ENCODE peak calls at places on chromosomes 6 and 20, in six cellular contexts. One of them, this sample, is unnamed.
A peak's percentile ranks its signal among the peaks of the same experiment; 100 is the strongest.

GRCh38 chr6:1952726-1953360 is 292.6 kb downstream of the GMDS start:
- DNase-seq in cerebellar nuclear complex: no peak
- DNase-seq in SJSA1: peak; percentile 54
- DNase-seq in astrocyte of the spinal cord: peak; percentile 97
- DNase-seq in AG04449: peak; percentile 80
- DNase-seq in SK-MEL-5: no peak
- DNase-seq in this sample: peak; percentile 61

GRCh38 chr20:288956-289692 is 1.4 kb downstream of the C20orf96 start:
- DNase-seq in SJSA1: no peak
- DNase-seq in cerebellar nuclear complex: no peak
- DNase-seq in AG04449: no peak
- DNase-seq in SK-MEL-5: no peak
- DNase-seq in astrocyte of the spinal cord: no peak
- DNase-seq in this sample: no peak

GRCh38 chr20:44301285-44301684 is 9.7 kb downstream of the FITM2 start:
- DNase-seq in cerebellar nuclear complex: no peak
- DNase-seq in SK-MEL-5: no peak
- DNase-seq in SJSA1: no peak
- DNase-seq in AG04449: no peak
- DNase-seq in astrocyte of the spinal cord: no peak
- DNase-seq in this sample: no peak

GRCh38 chr20:63574156-63574828 is at the start of gene HELZ2:
- DNase-seq in SK-MEL-5: peak; percentile 69
- DNase-seq in AG04449: no peak
- DNase-seq in astrocyte of the spinal cord: peak; percentile 62
- DNase-seq in SJSA1: peak; percentile 49
- DNase-seq in cerebellar nuclear complex: no peak
- DNase-seq in this sample: no peak

GRCh38 chr6:81446509-81446908 is 306.0 kb downstream of the TENT5A start:
- DNase-seq in astrocyte of the spinal cord: no peak
- DNase-seq in cerebellar nuclear complex: no peak
- DNase-seq in SJSA1: no peak
- DNase-seq in SK-MEL-5: no peak
- DNase-seq in AG04449: no peak
- DNase-seq in this sample: no peak

GRCh38 chr6:21885532-21886089 is 292.1 kb downstream of the SOX4 start:
- DNase-seq in SK-MEL-5: peak; percentile 31
- DNase-seq in SJSA1: peak; percentile 46
- DNase-seq in astrocyte of the spinal cord: peak; percentile 88
- DNase-seq in cerebellar nuclear complex: no peak
- DNase-seq in AG04449: peak; percentile 81
- DNase-seq in this sample: no peak

GRCh38 chr6:145562771-145563615 is 172.3 kb downstream of the EPM2A start:
- DNase-seq in cerebellar nuclear complex: no peak
- DNase-seq in astrocyte of the spinal cord: no peak
- DNase-seq in SK-MEL-5: no peak
- DNase-seq in SJSA1: no peak
- DNase-seq in AG04449: no peak
- DNase-seq in this sample: no peak

GRCh38 chr6:47290124-47290834 is 19.4 kb downstream of the TNFRSF21 start:
- DNase-seq in SK-MEL-5: no peak
- DNase-seq in SJSA1: no peak
- DNase-seq in astrocyte of the spinal cord: no peak
- DNase-seq in cerebellar nuclear complex: no peak
- DNase-seq in AG04449: no peak
- DNase-seq in this sample: no peak